ENCODE peak calls at places on chromosomes 6 and 20, in four cellular contexts. W is A549, D is esophagus muscularis mucosa, Q is uterus. P is an unnamed sample.

GRCh38 chr20:17655865-17656489 is 26.1 kb downstream of the RRBP1 start:
- DNase-seq in D (no peak), W (no peak), Q (peak), P (no peak)

GRCh38 chr6:159077123-159077522 is 32.3 kb upstream of the TAGAP start:
- DNase-seq in D (no peak), W (no peak), Q (peak), P (no peak)

GRCh38 chr20:47464380-47465101 is 37.1 kb upstream of the NCOA3 start:
- DNase-seq in W (peak), D (no peak), Q (peak), P (no peak)

GRCh38 chr6:56374841-56375369 is 127.5 kb upstream of the COL21A1 start:
- DNase-seq in Q (peak), W (no peak), D (no peak), P (no peak)

GRCh38 chr6:169543704-169544103 is 158.1 kb downstream of the WDR27 start:
- DNase-seq in W (no peak), D (no peak), Q (no peak), P (no peak)

GRCh38 chr6:163356324-163356723 is 58.2 kb upstream of the QKI start:
- DNase-seq in Q (no peak), W (no peak), D (no peak), P (no peak)

GRCh38 chr6:90222724-90223198 is 73.9 kb downstream of the BACH2 start:
- DNase-seq in D (no peak), Q (no peak), W (peak), P (no peak)

GRCh38 chr6:152983637-152984386 is 971 bp upstream of the FBXO5 start:
- DNase-seq in Q (peak), W (peak), D (peak), P (no peak)

GRCh38 chr6:136324981-136325380 is 35.3 kb upstream of the BCLAF1 start:
- DNase-seq in D (no peak), W (no peak), Q (no peak), P (no peak)

GRCh38 chr6:17729223-17730077 is 22.7 kb upstream of the NUP153 start:
- DNase-seq in Q (no peak), D (no peak), W (no peak), P (no peak)

GRCh38 chr6:17724341-17724740 is 17.6 kb upstream of the NUP153 start:
- DNase-seq in W (no peak), D (no peak), Q (no peak), P (no peak)

GRCh38 chr6:17725083-17725482 is 18.4 kb upstream of the NUP153 start:
- DNase-seq in Q (peak), W (no peak), D (no peak), P (peak)

GRCh38 chr6:17730078-17730704 is 23.5 kb upstream of the NUP153 start:
- DNase-seq in D (no peak), W (no peak), Q (no peak), P (no peak)

DNA sequence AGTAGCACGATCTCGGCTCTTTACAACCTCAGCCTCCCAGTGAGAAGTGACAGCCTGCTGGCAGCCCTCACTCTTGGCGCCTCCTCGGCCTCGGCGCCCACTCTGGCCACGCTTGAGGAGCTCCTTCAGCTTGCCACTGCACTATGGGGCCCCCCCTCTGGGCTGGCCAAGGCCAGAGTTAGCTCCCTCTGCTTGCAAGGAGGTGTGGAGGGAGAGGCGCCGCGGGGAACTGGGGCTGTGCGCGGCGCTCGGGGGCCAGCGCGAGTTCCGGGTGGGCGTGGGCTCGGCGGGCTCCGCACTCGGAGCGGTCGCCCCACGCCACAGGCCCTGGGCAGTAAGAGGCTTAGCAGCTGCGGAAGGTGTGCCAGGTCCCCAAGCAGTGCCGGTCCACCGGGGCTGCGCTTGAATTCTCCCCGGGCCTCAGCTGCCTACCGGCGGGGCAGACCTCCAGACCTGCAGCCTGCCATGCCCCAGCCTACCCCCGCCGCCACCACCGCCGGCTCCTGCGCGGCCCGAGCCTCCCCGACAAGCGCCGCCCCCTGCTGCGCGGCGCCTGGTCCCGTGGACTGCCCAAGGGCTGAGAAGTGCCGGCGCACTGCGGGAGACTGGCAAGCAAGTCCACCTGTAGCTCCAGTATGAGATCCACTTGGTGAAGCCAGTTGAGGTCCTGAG is 22.0 kb upstream of the NUP153 start:
- DNase-seq in W (no peak), D (no peak), Q (no peak), P (no peak)
- TF ChIP-seq POLR2A in W (no peak), D (no peak), Q (no peak), P (no peak)

GRCh38 chr20:49188101-49188784 is at the start of gene STAU1:
- DNase-seq in Q (peak), W (peak), D (peak), P (peak)

GRCh38 chr20:49184691-49185070 is 3.5 kb downstream of the STAU1 start:
- DNase-seq in D (no peak), Q (no peak), W (no peak), P (no peak)

GRCh38 chr20:49185071-49185757 is 2.9 kb downstream of the STAU1 start:
- DNase-seq in D (no peak), W (peak), Q (no peak), P (no peak)

GRCh38 chr20:49186535-49187329 is 1.4 kb downstream of the STAU1 start:
- DNase-seq in D (peak), W (peak), Q (peak), P (no peak)

GRCh38 chr20:49187330-49188100 is 619 bp downstream of the STAU1 start:
- DNase-seq in Q (peak), D (no peak), W (no peak), P (no peak)
- TF ChIP-seq POLR2A in Q (no peak), D (no peak), W (no peak), P (no peak)

DNA sequence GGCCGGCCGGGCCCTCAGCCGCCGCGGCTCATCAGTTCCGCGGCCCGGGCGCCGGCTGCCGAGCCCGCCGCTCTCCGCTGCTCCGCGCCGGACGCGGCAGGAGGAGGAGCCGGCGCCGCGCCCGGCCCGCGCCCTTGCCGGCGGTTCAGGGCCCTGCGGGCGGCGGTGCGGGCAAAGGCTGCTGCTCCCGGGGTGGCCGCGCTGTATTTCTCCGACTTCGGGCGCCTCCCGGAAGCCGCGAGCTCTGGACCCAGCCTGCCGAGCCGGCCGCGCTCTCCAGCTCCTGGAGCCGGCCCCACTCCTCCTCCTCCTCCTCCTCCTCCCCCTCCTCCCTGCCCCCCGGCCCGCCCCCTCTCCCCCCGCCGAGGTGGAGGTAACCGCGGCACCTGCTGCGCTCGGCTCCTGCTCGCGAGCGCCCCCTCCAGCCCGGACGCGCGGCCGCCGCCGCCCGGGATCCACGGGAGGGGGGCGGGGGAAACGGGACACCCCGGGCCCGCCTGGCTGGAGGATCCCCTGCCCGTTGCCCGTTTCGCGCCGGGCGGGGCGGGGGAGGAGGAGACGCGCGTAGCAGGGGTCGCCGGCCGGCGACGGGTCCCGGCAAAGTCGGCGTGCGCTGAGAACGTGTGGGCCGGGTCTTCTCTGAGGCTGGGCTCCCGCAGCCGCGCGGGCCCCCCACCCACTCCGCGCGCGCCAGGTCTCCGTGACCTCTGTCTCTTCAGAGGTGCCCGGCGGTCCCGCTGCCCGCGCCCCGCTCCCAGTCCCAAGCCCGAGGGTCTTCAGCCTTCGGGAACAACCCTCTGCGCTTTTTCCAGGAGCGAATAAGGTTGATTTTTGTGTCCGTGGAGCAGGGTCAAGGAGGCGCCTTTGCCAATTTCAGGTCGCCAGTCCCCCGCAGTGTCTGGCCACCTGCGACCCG is at the start of gene SLC22A23:
- DNase-seq in D (no peak), Q (peak), W (peak), P (no peak)
- TF ChIP-seq POLR2A in D (no peak), Q (peak), W (peak), P (no peak)

GRCh38 chr6:4135665-4136353 is 434 bp upstream of the ECI2 start:
- DNase-seq in W (peak), Q (peak), D (peak), P (no peak)
- TF ChIP-seq POLR2A in W (peak), Q (peak), D (no peak), P (peak)

DNA sequence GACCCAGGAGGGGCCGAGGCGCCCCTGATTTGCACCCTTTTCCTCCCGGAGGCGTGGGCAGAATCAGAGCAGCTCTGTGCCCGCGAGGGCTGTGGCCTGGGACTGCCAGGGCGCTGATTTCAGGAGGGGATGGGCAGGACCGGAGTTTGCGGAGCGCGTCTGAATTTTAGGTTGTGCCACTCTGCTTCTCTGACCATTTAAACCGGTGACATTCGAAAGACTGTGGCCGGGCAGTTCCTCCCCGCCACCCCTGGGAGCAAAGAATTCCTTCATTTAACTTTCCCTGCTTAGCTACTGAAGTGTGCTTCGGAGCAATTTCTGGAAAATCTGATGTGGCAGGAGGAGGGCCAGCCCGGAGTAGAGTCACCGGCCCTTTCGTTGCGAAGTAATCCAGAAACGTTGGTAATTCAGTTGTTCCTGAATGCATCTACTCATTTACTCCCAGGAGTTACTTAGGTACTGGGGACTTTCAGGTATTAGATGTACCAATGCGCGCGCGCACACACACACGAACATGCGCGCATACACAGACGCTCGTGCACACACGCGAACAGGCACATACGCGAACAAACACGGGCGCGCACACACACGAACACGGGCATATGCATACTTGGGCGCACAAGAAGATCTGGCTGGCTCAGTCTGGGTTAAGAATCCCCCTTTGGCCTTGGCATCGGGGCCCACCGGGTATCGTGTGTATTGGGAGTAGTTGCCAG is 576 bp downstream of the CCDC170 start:
- DNase-seq in W (peak), Q (peak), D (no peak), P (no peak)
- TF ChIP-seq POLR2A in W (no peak), Q (peak), D (no peak), P (no peak)

DNA sequence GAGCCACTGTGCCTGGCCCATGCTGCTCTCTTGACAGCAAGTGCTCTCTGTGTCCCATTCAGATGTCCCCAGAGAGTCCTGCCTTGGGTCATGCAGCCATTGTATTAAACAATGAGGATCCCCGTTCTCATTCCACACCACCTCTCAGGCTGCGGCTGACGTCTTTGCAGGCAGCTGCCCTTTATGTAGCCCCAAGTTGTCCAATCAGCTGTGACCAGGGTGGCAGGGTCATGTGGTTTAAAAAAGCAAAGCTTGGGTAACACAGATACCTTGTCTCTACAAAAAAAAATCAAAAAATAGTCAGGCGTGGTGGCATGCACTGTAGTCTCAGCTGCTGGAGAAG is 13.2 kb downstream of the GCNT2 start:
- DNase-seq in D (no peak), Q (no peak), W (no peak), P (no peak)
- TF ChIP-seq POLR2A in D (no peak), Q (no peak), W (no peak), P (no peak)

GRCh38 chr20:62901891-62902290 is 24.4 kb downstream of the DIDO1 start:
- DNase-seq in D (no peak), W (no peak), Q (no peak), P (no peak)

GRCh38 chr20:62899633-62900051 is 26.7 kb downstream of the DIDO1 start:
- DNase-seq in W (no peak), D (no peak), Q (no peak), P (no peak)

GRCh38 chr20:62898970-62899632 is 27.2 kb downstream of the DIDO1 start:
- DNase-seq in Q (no peak), D (no peak), W (no peak), P (no peak)

GRCh38 chr20:62900052-62900691 is 26.1 kb downstream of the DIDO1 start:
- DNase-seq in Q (peak), W (peak), D (no peak), P (no peak)

DNA sequence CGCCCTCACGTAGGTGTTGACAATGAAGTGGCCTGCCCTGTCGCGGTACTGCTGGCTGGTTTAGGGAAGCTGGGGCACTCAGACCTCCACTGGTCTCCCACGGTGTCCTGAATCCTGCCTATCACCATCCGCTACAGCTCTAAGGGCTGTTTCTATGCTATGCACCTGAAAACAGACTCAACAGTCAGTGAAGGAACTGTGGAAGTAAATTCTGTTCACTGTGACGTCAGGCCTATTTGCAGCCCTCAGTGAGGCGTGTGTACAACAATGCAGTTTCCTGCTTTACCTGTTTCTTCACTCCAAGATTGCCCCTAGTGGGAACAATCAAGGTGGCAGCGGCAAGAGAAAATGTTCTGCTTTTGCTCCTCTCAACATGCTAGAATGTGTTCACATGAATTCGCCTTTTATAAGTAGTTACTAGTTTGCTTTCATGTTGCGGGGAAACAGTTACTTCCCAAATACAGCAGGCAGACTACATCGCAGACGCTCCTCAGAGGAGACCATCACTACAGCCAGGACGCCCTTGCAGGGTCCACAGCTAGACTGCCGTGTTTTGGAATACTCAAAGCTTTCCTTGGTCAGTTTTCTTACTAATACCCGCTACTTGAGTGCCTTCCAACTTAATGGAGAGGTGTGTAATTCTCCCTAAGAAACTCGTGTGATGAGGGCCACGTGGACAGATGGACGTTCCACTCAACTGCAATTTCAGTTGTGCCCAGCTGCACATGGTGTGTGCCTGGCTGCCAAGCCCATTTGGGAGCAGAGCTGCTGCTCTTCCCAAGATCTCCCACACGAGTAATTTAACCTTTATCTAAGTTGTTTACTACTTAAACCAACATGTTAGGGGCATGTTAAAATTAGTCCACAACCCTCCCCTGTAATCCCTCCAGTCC is 25.4 kb downstream of the DIDO1 start:
- DNase-seq in Q (no peak), D (no peak), W (peak), P (no peak)
- TF ChIP-seq POLR2A in Q (no peak), D (no peak), W (no peak), P (no peak)

GRCh38 chr20:49712918-49713778 is 530 bp downstream of the B4GALT5 start:
- DNase-seq in D (no peak), Q (peak), W (peak), P (no peak)
- TF ChIP-seq POLR2A in D (no peak), Q (no peak), W (no peak), P (no peak)

DNA sequence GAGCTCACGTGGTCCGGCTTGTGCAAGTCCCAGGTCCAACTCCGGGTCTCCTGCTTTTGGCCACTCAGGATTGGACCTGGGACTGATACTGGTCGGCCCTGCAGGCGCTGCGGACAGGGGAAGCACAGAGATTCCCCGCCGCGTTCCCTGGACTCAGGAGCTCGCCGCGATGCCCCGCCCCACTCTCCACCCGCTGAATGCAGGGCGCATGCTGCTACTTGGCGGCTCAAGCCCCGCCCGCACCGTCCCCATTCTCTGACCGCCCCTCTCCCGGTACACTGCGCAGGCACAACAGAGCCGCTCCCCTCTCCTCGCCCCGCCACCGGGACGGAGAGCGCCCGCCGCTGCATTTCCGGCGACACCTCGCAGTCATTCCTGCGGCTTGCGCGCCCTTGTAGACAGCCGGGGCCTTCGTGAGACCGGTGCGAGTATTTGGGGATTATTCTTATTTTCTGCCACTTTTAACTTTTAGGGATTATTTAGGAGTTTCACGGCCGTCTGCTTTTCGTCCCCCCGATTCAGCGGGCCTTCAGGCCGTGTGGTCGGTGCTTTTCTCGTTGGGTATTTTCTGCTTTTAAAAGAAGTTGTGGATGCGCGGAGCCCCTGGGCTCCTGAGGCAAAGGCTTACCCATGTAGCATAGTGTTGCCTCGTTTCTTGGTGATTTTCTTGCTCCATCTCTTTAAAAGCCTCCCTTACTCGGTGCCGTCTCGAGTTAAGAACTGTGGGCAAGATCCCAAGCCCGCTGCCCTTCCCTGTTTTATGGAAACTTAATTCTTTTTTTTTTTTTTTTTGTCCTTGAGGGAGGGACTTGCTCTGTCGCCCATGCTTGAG is at the start of gene TMEM14C:
- DNase-seq in Q (peak), W (peak), D (peak), P (peak)
- TF ChIP-seq POLR2A in Q (peak), W (peak), D (peak), P (no peak)